ENCODE peak calls at places on chromosomes 12 and 14, in nine cellular contexts. Z is uterus, L is esophagus squamous epithelium, Y is tibial nerve, W is PC-9, F is psoas muscle, R is lower lobe of right lung, I is breast epithelium, U is cardiac muscle cell. E is an unnamed sample.

GRCh38 chr14:102221026-102221425 is 81.3 kb downstream of the WDR20 start:
- DNase-seq in R (no peak), Y (no peak), U (no peak), L (no peak), W (peak), Z (no peak), F (no peak), I (no peak), E (peak)

GRCh38 chr12:41681898-41682297 is 462.8 kb downstream of the GXYLT1 start:
- DNase-seq in F (no peak), Z (no peak), U (no peak), L (no peak), I (no peak), W (no peak), Y (no peak), R (no peak), E (peak)

GRCh38 chr12:20946732-20947131 is 136.2 kb downstream of the SLCO1B3 start:
- DNase-seq in F (no peak), I (no peak), R (no peak), Z (no peak), W (no peak), L (no peak), U (peak), Y (no peak), E (peak)

GRCh38 chr12:76470028-76470939 is 89.3 kb downstream of the OSBPL8 start:
- DNase-seq in L (no peak), Y (no peak), I (no peak), F (no peak), W (peak), Z (no peak), U (peak), R (no peak), E (no peak)

GRCh38 chr14:92692822-92693226 is 55.6 kb downstream of the LGMN start:
- DNase-seq in Y (no peak), Z (peak), U (peak), L (no peak), I (peak), F (peak), W (no peak), R (peak), E (no peak)

GRCh38 chr12:113766880-113767878 is 198.9 kb downstream of the RBM19 start:
- DNase-seq in R (no peak), F (no peak), I (no peak), Z (no peak), Y (no peak), L (no peak), U (peak), W (peak), E (peak)

GRCh38 chr12:121404734-121405133 is 4.8 kb downstream of the RNF34 start:
- DNase-seq in L (no peak), I (peak), Z (no peak), U (peak), F (no peak), Y (no peak), W (no peak), R (no peak), E (no peak)

GRCh38 chr12:102528111-102528510 is 47.7 kb upstream of the IGF1 start:
- DNase-seq in I (no peak), L (no peak), Z (no peak), W (no peak), Y (no peak), U (peak), F (no peak), R (no peak), E (no peak)

GRCh38 chr12:6072302-6072752 is 52.1 kb downstream of the VWF start:
- DNase-seq in F (no peak), U (peak), Y (no peak), L (no peak), I (no peak), Z (no peak), R (no peak), W (peak), E (no peak)

GRCh38 chr12:130953783-130954543 is at the start of gene ADGRD1:
- DNase-seq in U (peak), L (no peak), R (peak), W (no peak), Y (peak), F (peak), Z (peak), I (no peak), E (peak)

GRCh38 chr14:106459971-106460730 is 933.8 kb downstream of the TMEM121 start:
- DNase-seq in U (no peak), L (no peak), R (no peak), Z (no peak), I (no peak), W (no peak), Y (no peak), F (no peak), E (peak)

GRCh38 chr14:95260537-95261440 is 58.9 kb downstream of the CLMN start:
- DNase-seq in U (peak), R (no peak), F (no peak), Y (no peak), L (no peak), Z (no peak), I (no peak), W (peak), E (no peak)
- H3K27ac ChIP-seq in U (no peak), R (no peak), F (peak), Y (peak), L (no peak), Z (no peak), I (peak), W (peak), E (no peak)

DNA sequence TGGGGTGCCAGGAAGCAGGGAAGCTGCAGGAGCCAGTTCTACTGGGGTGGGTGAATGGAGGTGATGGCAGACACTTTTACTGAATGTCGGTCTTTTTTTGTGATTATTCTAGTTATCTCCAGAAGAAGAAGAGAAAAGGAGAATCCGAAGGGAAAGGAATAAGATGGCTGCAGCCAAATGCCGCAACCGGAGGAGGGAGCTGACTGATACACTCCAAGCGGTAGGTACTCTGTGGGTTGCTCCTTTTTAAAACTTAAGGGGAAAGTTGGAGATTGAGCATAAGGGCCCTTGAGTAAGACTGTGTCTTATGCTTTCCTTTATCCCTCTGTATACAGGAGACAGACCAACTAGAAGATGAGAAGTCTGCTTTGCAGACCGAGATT is 1.8 kb downstream of the FOS start:
- DNase-seq in Z (no peak), U (no peak), I (no peak), F (no peak), Y (no peak), R (no peak), W (no peak), L (no peak), E (no peak)
- H3K27ac ChIP-seq in Z (peak), U (no peak), I (peak), F (peak), Y (peak), R (peak), W (no peak), L (peak), E (peak)

GRCh38 chr14:105387530-105387922 is 10.8 kb upstream of the TEX22 start:
- DNase-seq in R (no peak), U (no peak), F (no peak), L (no peak), Z (no peak), Y (no peak), I (no peak), W (no peak), E (no peak)

GRCh38 chr14:105388110-105388951 is 10.0 kb upstream of the TEX22 start:
- DNase-seq in Y (no peak), L (no peak), I (no peak), U (no peak), W (no peak), Z (no peak), F (no peak), R (no peak), E (no peak)

GRCh38 chr14:105389534-105389933 is 8.8 kb upstream of the TEX22 start:
- DNase-seq in R (no peak), F (no peak), Y (no peak), U (no peak), I (no peak), Z (no peak), L (no peak), W (no peak), E (no peak)

GRCh38 chr14:105389976-105390848 is 8.1 kb upstream of the TEX22 start:
- DNase-seq in I (no peak), Z (no peak), Y (no peak), U (no peak), F (no peak), R (no peak), L (no peak), W (no peak), E (no peak)

DNA sequence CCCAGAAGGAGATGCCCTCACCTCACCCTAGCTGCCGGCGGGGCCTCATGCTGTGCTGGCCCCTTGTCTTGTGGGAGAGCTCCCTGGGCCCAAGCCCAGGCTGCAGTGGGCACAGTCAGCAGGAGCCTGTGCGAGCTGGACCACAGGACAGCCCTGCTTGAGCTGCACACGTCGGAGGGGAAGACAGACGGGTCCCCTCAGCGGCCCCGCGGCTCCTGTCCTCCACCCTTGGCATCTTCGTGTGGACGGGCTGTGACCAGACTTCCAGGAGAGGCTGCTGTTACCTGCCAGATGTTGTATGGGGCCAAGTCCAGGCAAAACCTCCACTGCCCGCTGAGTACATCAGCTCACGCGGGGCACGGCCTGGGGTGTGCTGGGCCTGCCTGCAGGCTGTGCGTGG is 9.4 kb upstream of the TEX22 start:
- DNase-seq in W (no peak), Z (no peak), R (no peak), Y (no peak), U (no peak), L (no peak), F (no peak), I (no peak), E (no peak)
- H3K27ac ChIP-seq in W (no peak), Z (no peak), R (peak), Y (no peak), U (no peak), L (no peak), F (no peak), I (peak), E (no peak)

GRCh38 chr14:24103451-24103850 is 9.3 kb downstream of the PCK2 start:
- DNase-seq in L (no peak), R (no peak), U (no peak), W (no peak), Y (no peak), I (no peak), F (no peak), Z (no peak), E (no peak)
- H3K27ac ChIP-seq in L (no peak), R (no peak), U (no peak), W (no peak), Y (no peak), I (no peak), F (no peak), Z (no peak), E (no peak)

GRCh38 chr12:46453428-46453827 is 80.9 kb upstream of the SLC38A2 start:
- DNase-seq in Y (no peak), Z (no peak), W (no peak), R (no peak), I (no peak), U (no peak), F (no peak), L (no peak), E (no peak)

GRCh38 chr12:46451276-46452021 is 78.9 kb upstream of the SLC38A2 start:
- DNase-seq in U (no peak), Z (no peak), F (no peak), R (no peak), I (no peak), W (no peak), L (no peak), Y (no peak), E (no peak)

GRCh38 chr12:46450279-46450748 is 77.7 kb upstream of the SLC38A2 start:
- DNase-seq in R (peak), U (peak), W (no peak), L (no peak), Y (peak), Z (peak), F (peak), I (peak), E (no peak)

GRCh38 chr12:46452776-46453175 is 80.2 kb upstream of the SLC38A2 start:
- DNase-seq in R (no peak), Z (no peak), F (no peak), L (no peak), W (no peak), U (no peak), Y (no peak), I (no peak), E (no peak)

GRCh38 chr12:46452061-46452615 is 79.6 kb upstream of the SLC38A2 start:
- DNase-seq in Y (no peak), F (no peak), I (no peak), R (no peak), L (no peak), U (no peak), Z (no peak), W (peak), E (no peak)
- H3K27ac ChIP-seq in Y (no peak), F (peak), I (no peak), R (no peak), L (peak), U (no peak), Z (peak), W (no peak), E (no peak)

GRCh38 chr12:25495336-25496097 is 57.6 kb downstream of the LMNTD1 start:
- DNase-seq in U (peak), Z (no peak), R (no peak), F (no peak), I (no peak), L (no peak), W (peak), Y (no peak), E (no peak)
- H3K27ac ChIP-seq in U (no peak), Z (no peak), R (no peak), F (no peak), I (no peak), L (no peak), W (no peak), Y (no peak), E (no peak)

GRCh38 chr12:93378373-93379310 is 917 bp downstream of the NUDT4 start:
- DNase-seq in Z (peak), W (no peak), L (no peak), I (no peak), F (peak), R (peak), Y (no peak), U (peak), E (peak)

GRCh38 chr12:93380480-93381121 is 2.9 kb downstream of the NUDT4 start:
- DNase-seq in R (no peak), W (peak), Y (no peak), U (peak), I (no peak), F (no peak), L (no peak), Z (no peak), E (peak)

GRCh38 chr12:93377252-93377542 is 528 bp upstream of the NUDT4 start:
- DNase-seq in L (no peak), F (no peak), I (no peak), R (no peak), Y (no peak), Z (no peak), W (no peak), U (no peak), E (no peak)

GRCh38 chr12:93379432-93380308 is 1.9 kb downstream of the NUDT4 start:
- DNase-seq in F (no peak), W (no peak), R (no peak), Z (no peak), Y (no peak), I (no peak), L (no peak), U (peak), E (no peak)

DNA sequence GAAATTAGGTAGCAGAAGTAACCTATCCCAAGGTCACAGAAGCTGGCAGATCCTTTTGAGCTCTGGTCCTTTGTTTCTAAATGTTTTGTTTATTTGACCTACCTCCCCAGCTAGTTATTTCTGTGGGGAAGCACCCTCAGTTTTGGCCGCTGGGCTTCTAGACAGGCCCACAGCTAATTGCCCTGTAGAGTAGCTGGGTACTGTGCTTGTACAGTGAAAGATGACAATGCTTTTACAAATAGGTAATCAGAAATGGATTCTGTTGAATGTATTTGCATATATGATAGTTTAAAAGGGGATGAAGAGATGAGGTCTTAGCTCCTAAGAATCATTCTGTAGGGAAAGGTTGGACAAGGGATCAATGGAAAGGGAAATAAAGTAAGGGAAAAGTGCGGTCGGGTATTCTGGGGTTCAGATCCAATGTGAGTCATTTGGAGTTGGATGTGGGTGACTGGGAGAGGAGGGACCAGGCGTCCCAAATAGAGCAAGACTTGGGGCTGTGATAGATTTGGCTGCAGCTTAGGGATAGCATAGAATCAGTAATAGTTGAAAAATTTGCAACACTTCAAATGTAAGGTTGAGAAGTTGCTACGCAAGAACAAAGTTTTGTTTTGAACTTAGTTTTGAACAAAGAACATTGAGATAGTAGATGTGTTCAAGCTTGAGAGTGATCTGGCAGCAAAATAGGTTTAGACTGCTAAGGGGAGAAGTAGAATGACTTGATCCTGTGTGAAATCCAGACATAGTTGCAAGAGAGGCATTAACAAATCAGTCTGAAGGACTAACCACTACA is 3.7 kb downstream of the NUDT4 start:
- DNase-seq in U (no peak), I (no peak), W (no peak), R (no peak), Z (no peak), L (no peak), Y (no peak), F (no peak), E (peak)
- H3K27ac ChIP-seq in U (peak), I (peak), W (no peak), R (no peak), Z (peak), L (peak), Y (peak), F (peak), E (peak)

DNA sequence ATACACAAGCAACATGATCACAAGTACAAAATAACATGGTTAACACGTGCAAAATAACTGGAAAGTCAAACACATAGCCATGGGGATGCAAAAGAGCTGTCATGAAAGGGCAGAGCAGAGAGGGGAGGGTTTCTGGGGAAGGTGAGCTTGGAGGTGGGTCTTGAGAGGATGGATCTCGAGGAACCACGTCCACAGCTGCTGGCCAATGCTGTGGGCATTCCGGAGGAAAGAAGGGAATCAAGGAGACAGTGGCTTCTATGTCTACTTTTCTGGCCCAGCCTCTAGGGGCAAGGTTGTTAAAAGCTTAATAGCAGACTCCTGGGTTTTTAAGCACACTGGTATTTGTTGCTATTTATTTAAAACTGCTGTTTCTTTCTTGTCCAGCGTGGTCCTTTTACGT is 8.4 kb upstream of the MYH7 start:
- DNase-seq in L (no peak), R (no peak), U (no peak), Z (no peak), I (no peak), F (no peak), Y (no peak), W (no peak), E (no peak)
- H3K27ac ChIP-seq in L (no peak), R (no peak), U (peak), Z (no peak), I (no peak), F (peak), Y (no peak), W (no peak), E (no peak)

E was measured in GM23338.